ENCODE peak calls at places on chromosome 2, in seven cellular contexts. V, M, N, T, Z, Y and X are unnamed samples. For H3K9me3, the result is how much of the 10 kb centered on the place peaks cover.

GRCh38 chr2:75787532-75788132 is 76.9 kb upstream of the GCFC2 start:
- DNase-seq in Z (no peak), Y (no peak), M (no peak), V (no peak), N (peak), T (no peak), X (no peak)

GRCh38 chr2:103361712-103362111 is 599.9 kb downstream of the TMEM182 start:
- DNase-seq in Z (peak), T (no peak), N (no peak), M (no peak), V (no peak), Y (no peak), X (no peak)

GRCh38 chr2:75587954-75588587 is 27.3 kb upstream of the EVA1A start:
- DNase-seq in N (peak), M (no peak), T (no peak), V (no peak), Y (no peak), Z (no peak), X (no peak)

GRCh38 chr2:46481541-46482193 is 2.3 kb downstream of the TMEM247 start:
- DNase-seq in Z (no peak), M (no peak), V (no peak), Y (no peak), T (no peak), N (peak), X (no peak)

GRCh38 chr2:132276571-132276981 is 114.8 kb upstream of the ANKRD30BL start:
- DNase-seq in V (no peak), Y (no peak), T (no peak), Z (no peak), M (no peak), N (no peak), X (no peak)

GRCh38 chr2:5692561-5693287 is 540 bp downstream of the SOX11 start:
- DNase-seq in V (no peak), M (no peak), T (no peak), Z (no peak), N (peak), Y (no peak), X (no peak)

GRCh38 chr2:172155752-172156151 is 53.1 kb upstream of the DLX2 start:
- DNase-seq in Y (no peak), V (no peak), M (no peak), N (no peak), T (no peak), Z (no peak), X (no peak)

GRCh38 chr2:169664600-169664977 is 29.6 kb downstream of the CFAP210 start:
- DNase-seq in Z (no peak), Y (no peak), V (no peak), N (peak), M (no peak), T (no peak), X (no peak)

GRCh38 chr2:64052468-64053241 is 33.4 kb upstream of the VPS54 start:
- DNase-seq in T (no peak), V (no peak), Y (no peak), Z (no peak), N (peak), M (no peak), X (no peak)

GRCh38 chr2:217431577-217432269 is 571.1 kb downstream of the TNS1 start:
- DNase-seq in T (no peak), N (no peak), Z (no peak), M (no peak), V (no peak), Y (no peak), X (no peak)

GRCh38 chr2:79717364-79718007 is 204.6 kb downstream of the CTNNA2 start:
- DNase-seq in Z (no peak), Y (peak), V (no peak), M (no peak), T (peak), N (peak), X (no peak)

GRCh38 chr2:230955163-230955779 is 30.2 kb upstream of the GPR55 start:
- DNase-seq in V (no peak), Y (no peak), N (no peak), M (no peak), T (no peak), Z (no peak), X (no peak)

GRCh38 chr2:36376992-36377738 is 21.6 kb downstream of the CRIM1 start:
- DNase-seq in V (no peak), Y (no peak), N (no peak), M (no peak), T (no peak), Z (no peak), X (peak)

GRCh38 chr2:239468491-239469017 is 67.7 kb upstream of the HDAC4 start:
- DNase-seq in Y (no peak), T (no peak), V (no peak), Z (no peak), N (no peak), M (no peak), X (no peak)

GRCh38 chr2:236562434-236562833 is 7.2 kb upstream of the ACKR3 start:
- DNase-seq in Y (no peak), N (peak), T (no peak), M (no peak), Z (no peak), V (no peak), X (no peak)

GRCh38 chr2:235698504-235698903 is 204.7 kb downstream of the AGAP1 start:
- DNase-seq in V (no peak), Z (no peak), Y (no peak), N (no peak), T (no peak), M (no peak), X (no peak)

GRCh38 chr2:201116959-201117734 is 1.2 kb downstream of the CFLAR start:
- DNase-seq in N (peak), Y (no peak), V (no peak), M (peak), T (peak), Z (peak), X (no peak)

GRCh38 chr2:176092270-176093144 is at the start of gene HOXD13:
- DNase-seq in N (no peak), Y (no peak), V (no peak), M (no peak), Z (no peak), T (no peak), X (no peak)

GRCh38 chr2:216691210-216691741 is 4.1 kb downstream of the IGFBP5 start:
- DNase-seq in N (peak), V (no peak), M (peak), Z (peak), T (no peak), Y (no peak), X (peak)

GRCh38 chr2:76212305-76212985 is 501.7 kb upstream of the GCFC2 start:
- DNase-seq in Y (no peak), V (no peak), Z (no peak), T (no peak), N (no peak), M (no peak), X (no peak)

GRCh38 chr2:190929919-190930318 is 49.3 kb downstream of the GLS start:
- DNase-seq in T (no peak), Y (no peak), N (no peak), Z (no peak), M (no peak), V (no peak), X (no peak)

GRCh38 chr2:147451131-147451530 is 393.7 kb upstream of the ACVR2A start:
- DNase-seq in T (no peak), V (no peak), Z (no peak), Y (no peak), M (no peak), N (no peak), X (no peak)

GRCh38 chr2:46645681-46646162 is 166.4 kb downstream of the TMEM247 start:
- DNase-seq in N (peak), M (peak), T (no peak), V (no peak), Y (no peak), Z (no peak), X (no peak)

GRCh38 chr2:231545105-231545902 is 15.1 kb upstream of the NMUR1 start:
- DNase-seq in Z (no peak), M (peak), N (peak), Y (no peak), V (no peak), T (no peak), X (peak)

GRCh38 chr2:182291296-182291695 is 135.5 kb downstream of the PDE1A start:
- DNase-seq in V (no peak), M (no peak), T (no peak), Z (no peak), N (no peak), Y (no peak), X (no peak)

GRCh38 chr2:168480825-168481585 is 24.9 kb downstream of the CERS6 start:
- DNase-seq in N (no peak), M (no peak), V (no peak), Z (no peak), Y (no peak), T (no peak), X (no peak)

GRCh38 chr2:42569116-42569711 is 782 bp downstream of the MTA3 start:
- DNase-seq in T (no peak), Y (no peak), N (peak), V (no peak), Z (peak), M (peak), X (no peak)

GRCh38 chr2:190626656-190627055 is 22.2 kb upstream of the NAB1 start:
- DNase-seq in T (no peak), V (no peak), Z (no peak), N (no peak), M (no peak), Y (no peak), X (no peak)

GRCh38 chr2:237280235-237280634 is 133.7 kb downstream of the COL6A3 start:
- DNase-seq in N (peak), V (no peak), Z (no peak), Y (no peak), M (no peak), T (no peak), X (no peak)

GRCh38 chr2:30421551-30422436 is 25.3 kb upstream of the LCLAT1 start:
- DNase-seq in T (peak), M (no peak), Z (no peak), V (no peak), Y (no peak), N (peak), X (no peak)

GRCh38 chr2:237695201-237695780 is 67.9 kb downstream of the LRRFIP1 start:
- DNase-seq in T (no peak), M (no peak), N (peak), Y (no peak), V (no peak), Z (no peak), X (no peak)

GRCh38 chr2:46351388-46352141 is 54.4 kb downstream of the EPAS1 start:
- DNase-seq in N (no peak), M (peak), Y (no peak), V (no peak), T (no peak), Z (no peak), X (peak)

GRCh38 chr2:9753665-9754531 is 89.4 kb upstream of the TAF1B start:
- DNase-seq in Y (no peak), Z (no peak), M (no peak), N (no peak), T (no peak), V (no peak), X (no peak)

GRCh38 chr2:66428986-66429612 is 5.8 kb upstream of the MEIS1 start:
- DNase-seq in Z (no peak), V (no peak), T (no peak), N (peak), M (no peak), Y (no peak), X (no peak)

GRCh38 chr2:160494243-160494642 is 636 bp upstream of the RBMS1 start:
- DNase-seq in N (peak), Y (no peak), M (no peak), Z (no peak), V (no peak), T (no peak), X (no peak)
- H3K4me3 ChIP-seq in N (peak), Y (peak), M (peak), Z (peak), V (peak), T (peak), X (peak)

GRCh38 chr2:2840681-2841300 is 509.7 kb upstream of the MYT1L start:
- DNase-seq in T (no peak), V (no peak), Y (no peak), Z (no peak), N (no peak), M (no peak), X (no peak)
- H3K9me3 ChIP-seq in T (under half), V (under half), Y (under half), Z (under half), N (under half), M (under half), X (under half)

DNA sequence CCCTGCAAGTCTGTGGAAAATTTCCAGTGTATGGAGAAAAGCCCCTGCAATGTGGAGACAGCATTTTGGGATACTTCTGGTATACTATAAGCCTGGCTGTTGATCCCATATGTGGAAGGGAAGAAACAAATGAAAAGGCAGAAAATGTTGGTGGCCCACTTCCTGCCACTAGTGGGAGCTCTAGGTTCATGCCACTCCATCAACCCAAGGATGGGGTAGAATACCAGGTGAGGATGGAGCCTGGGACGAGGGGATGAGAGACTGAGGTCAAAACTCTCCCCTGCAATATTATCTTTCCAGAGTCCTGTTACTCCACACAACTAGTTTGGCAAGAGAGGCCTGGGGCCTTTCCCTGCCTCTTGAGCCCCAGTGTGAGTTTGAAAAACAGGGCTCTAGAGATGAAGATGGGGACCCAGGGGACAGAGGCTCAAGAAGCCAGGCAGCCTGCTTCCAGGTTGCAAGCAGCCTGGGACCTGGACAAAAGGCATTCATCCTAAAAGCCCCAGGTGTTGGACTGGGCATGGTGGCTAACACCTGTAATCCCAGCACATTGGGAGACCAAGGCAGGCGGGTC is 31.9 kb downstream of the BMP10 start:
- DNase-seq in Z (no peak), N (peak), Y (no peak), T (no peak), V (no peak), M (no peak), X (no peak)
- TF ChIP-seq CTCF in Z (no peak), N (peak), Y (peak), T (peak), V (peak), M (peak), X (peak)

GRCh38 chr2:202169826-202170424 is 68.5 kb downstream of the SUMO1 start:
- DNase-seq in M (no peak), V (no peak), Y (no peak), N (no peak), T (no peak), Z (no peak), X (no peak)

GRCh38 chr2:202172439-202173191 is 65.8 kb downstream of the SUMO1 start:
- DNase-seq in Y (no peak), M (no peak), V (no peak), T (no peak), Z (no peak), N (peak), X (no peak)

GRCh38 chr2:202169131-202169530 is 69.3 kb downstream of the SUMO1 start:
- DNase-seq in Z (no peak), M (no peak), N (no peak), V (no peak), T (no peak), Y (no peak), X (no peak)

GRCh38 chr2:202165945-202166344 is 72.5 kb downstream of the SUMO1 start:
- DNase-seq in Z (no peak), V (no peak), T (no peak), N (peak), M (no peak), Y (no peak), X (no peak)

DNA sequence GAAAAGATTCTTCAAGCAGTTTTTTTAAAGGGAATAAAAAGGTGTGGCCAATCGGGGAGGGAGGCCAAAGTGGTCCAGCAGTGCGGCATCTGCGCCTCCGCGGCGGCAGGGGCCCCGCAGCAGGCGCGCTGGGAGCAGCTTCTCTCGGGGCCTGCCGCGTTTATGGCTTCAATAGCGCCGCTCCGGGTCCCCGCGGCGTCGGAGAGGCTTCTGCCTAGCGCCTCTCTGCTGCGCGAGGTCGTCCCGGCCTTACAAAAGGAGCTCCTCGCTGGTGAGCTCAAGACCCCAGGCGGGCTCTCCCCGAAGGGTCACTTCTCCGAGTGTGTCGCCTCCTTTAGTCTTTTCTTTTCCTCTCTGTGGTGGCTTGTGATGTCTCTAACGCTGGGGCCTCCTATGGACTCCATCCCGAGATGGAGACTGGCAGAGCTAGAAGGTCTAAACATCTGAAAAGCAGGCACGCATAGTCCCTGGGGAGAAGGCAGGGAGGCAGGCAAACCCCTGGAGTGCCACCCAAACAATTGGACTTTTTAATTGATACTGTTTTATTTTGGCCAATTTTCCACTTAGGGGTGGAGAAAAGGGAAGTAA is 67.1 kb downstream of the SUMO1 start:
- DNase-seq in V (no peak), Z (no peak), Y (no peak), M (no peak), N (peak), T (no peak), X (no peak)
- H3K4me3 ChIP-seq in V (no peak), Z (no peak), Y (peak), M (peak), N (no peak), T (no peak), X (no peak)

DNA sequence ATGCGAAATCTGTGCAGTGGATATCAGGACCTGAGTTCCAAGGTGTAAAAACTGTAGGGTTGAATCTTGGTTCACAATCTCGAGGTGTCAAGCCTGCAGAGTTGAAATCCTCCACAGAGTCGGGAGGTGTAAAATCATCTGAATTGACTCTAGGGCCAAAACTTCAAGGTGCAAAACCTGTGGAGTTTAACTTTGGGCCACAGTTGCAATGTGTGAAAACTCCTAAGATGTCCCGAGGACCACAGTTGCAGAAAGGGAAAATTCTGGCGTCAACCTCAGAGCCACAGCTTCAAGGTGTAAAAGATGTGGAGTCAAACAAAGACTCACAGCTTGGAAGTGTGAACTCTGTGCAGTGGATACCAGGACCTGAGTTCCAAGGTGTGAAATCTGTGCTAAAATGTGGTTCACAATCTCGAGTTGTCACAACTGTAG is 9.8 kb upstream of the ZNF512 start:
- DNase-seq in T (no peak), Y (no peak), M (no peak), V (no peak), Z (no peak), N (no peak), X (no peak)
- H3K9me3 ChIP-seq in T (under half), Y (under half), M (half or more), V (under half), Z (under half), N (under half), X (under half)

DNA sequence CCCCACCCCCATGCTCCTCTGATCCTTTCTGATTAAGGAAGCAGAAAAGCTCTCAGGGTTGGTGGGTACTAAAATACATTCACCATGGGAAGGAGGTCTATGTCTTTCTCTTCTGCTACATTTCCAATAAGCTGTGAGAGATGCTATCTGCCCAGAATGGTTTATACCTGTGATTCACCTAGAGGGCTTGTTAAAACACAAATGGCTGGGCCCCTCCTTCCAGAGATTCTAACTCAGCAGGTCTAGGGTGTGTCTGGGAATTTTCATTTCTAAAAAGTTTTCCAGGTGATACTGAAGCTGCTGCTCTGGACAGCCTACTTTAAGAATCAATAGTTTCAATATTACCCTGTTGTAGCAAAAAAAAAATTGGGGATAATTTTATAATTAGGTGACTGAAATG is 772.2 kb upstream of the ZEB2 start:
- DNase-seq in Z (no peak), V (no peak), M (no peak), T (no peak), Y (no peak), N (no peak), X (no peak)
- TF ChIP-seq CTCF in Z (no peak), V (no peak), M (no peak), T (no peak), Y (no peak), N (no peak), X (no peak)

GRCh38 chr2:157940024-157940423 is 63.9 kb upstream of the ACVR1 start:
- DNase-seq in N (no peak), V (no peak), M (no peak), Z (no peak), T (no peak), Y (no peak), X (no peak)
- H3K4me3 ChIP-seq in N (no peak), V (no peak), M (no peak), Z (no peak), T (no peak), Y (no peak), X (no peak)